ENCODE peak calls at places on chromosome 10, in four cellular contexts. T is esophagus squamous epithelium, M is cardiac muscle cell, S is fibroblast of villous mesenchyme. A is an unnamed sample.

GRCh38 chr10:67471022-67471421 is 225.0 kb downstream of the CTNNA3 start:
- DNase-seq in S (no peak), T (no peak), M (no peak), A (no peak)

GRCh38 chr10:97771055-97771811 is 566 bp downstream of the SFRP5 start:
- DNase-seq in T (no peak), S (peak; percentile 7), M (peak; percentile 64), A (no peak)

GRCh38 chr10:129546106-129546505 is 79.1 kb downstream of the MGMT start:
- DNase-seq in S (no peak), M (no peak), T (no peak), A (no peak)

GRCh38 chr10:84095821-84096497 is 43.4 kb upstream of the GHITM start:
- DNase-seq in M (no peak), T (no peak), S (no peak), A (peak; percentile 57)

GRCh38 chr10:69045441-69046300 is 42.2 kb upstream of the SRGN start:
- DNase-seq in S (peak; percentile 85), M (no peak), T (no peak), A (no peak)

GRCh38 chr10:9311702-9312499 is 1257.4 kb downstream of the GATA3 start:
- DNase-seq in S (no peak), T (no peak), M (no peak), A (no peak)

GRCh38 chr10:124449170-124450009 is 445 bp downstream of the NKX1-2 start:
- DNase-seq in M (no peak), T (no peak), S (no peak), A (no peak)

GRCh38 chr10:97494151-97494550 is 4.1 kb downstream of the MMS19 start:
- DNase-seq in M (no peak), S (peak; percentile 13), T (no peak), A (no peak)

GRCh38 chr10:129491123-129491734 is 24.2 kb downstream of the MGMT start:
- DNase-seq in M (peak; percentile 15), T (no peak), S (peak; percentile 12), A (no peak)

GRCh38 chr10:9222917-9223316 is 1168.4 kb downstream of the GATA3 start:
- DNase-seq in M (no peak), T (no peak), S (no peak), A (no peak)

GRCh38 chr10:14918964-14919363 is 34.9 kb downstream of the DCLRE1C start:
- DNase-seq in T (no peak), M (no peak), S (no peak), A (no peak)

GRCh38 chr10:77274046-77274795 is 363.4 kb downstream of the KCNMA1 start:
- DNase-seq in S (peak; percentile 89), T (no peak), M (no peak), A (no peak)

GRCh38 chr10:13659887-13660544 is 73.3 kb downstream of the PRPF18 start:
- DNase-seq in T (no peak), M (peak; percentile 44), S (peak; percentile 63), A (no peak)

GRCh38 chr10:110067960-110068770 is 60.4 kb downstream of the ADD3 start:
- DNase-seq in M (no peak), S (peak; percentile 23), T (no peak), A (no peak)

GRCh38 chr10:124743188-124744046 is 761 bp downstream of the FAM53B start:
- DNase-seq in M (peak; percentile 41), S (peak; percentile 43), T (no peak), A (peak; percentile 92)

GRCh38 chr10:1194161-1194560 is 138.0 kb downstream of the WDR37 start:
- DNase-seq in T (no peak), M (no peak), S (no peak), A (no peak)

GRCh38 chr10:89419548-89419947 is 5.2 kb downstream of the IFIT5 start:
- DNase-seq in M (no peak), T (no peak), S (peak; percentile 50), A (no peak)

GRCh38 chr10:131792011-131792651 is 108.7 kb upstream of the PPP2R2D start:
- DNase-seq in T (no peak), S (no peak), M (no peak), A (no peak)

GRCh38 chr10:106278385-106278784 is 886.1 kb downstream of the SORCS1 start:
- DNase-seq in T (no peak), M (peak; percentile 10), S (no peak), A (no peak)
- TF ChIP-seq CTCF in T (no peak), M (no peak), S (peak; percentile 8), A (no peak)

DNA sequence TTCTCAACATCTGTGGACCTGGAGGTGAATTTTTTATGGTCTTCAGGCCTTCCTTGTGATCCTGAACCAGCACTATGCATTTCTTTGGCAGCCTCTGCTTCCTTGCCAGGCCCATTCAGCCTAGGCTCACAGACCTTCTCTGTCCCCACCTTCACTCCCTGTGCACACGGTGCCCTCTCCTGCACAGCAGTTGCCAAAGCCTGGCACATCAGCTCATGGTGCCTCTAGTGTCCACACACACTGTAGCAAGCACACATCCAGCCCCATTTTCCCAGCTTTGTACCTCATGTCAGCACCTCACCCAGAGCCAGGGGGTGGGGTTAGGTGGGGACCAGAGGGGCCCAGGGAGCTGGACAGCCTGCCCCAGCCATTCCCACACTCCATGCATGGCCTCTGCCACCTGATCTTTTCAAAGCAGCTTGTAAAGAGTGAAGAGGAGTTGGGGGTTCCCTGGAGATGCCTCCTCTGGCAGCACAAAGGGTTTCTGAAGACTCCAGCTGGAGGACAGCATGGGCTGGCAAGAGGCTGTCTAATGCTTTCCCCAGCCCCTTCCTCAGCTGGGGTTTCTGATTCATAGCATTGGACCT is 57.9 kb upstream of the TMEM72 start:
- DNase-seq in T (no peak), M (no peak), S (peak; percentile 12), A (no peak)
- TF ChIP-seq CTCF in T (no peak), M (peak; percentile 51), S (peak; percentile 30), A (no peak)

GRCh38 chr10:17563452-17563851 is 53.7 kb downstream of the HACD1 start:
- DNase-seq in T (no peak), S (no peak), M (no peak), A (no peak)
- TF ChIP-seq CTCF in T (no peak), S (no peak), M (no peak), A (no peak)

DNA sequence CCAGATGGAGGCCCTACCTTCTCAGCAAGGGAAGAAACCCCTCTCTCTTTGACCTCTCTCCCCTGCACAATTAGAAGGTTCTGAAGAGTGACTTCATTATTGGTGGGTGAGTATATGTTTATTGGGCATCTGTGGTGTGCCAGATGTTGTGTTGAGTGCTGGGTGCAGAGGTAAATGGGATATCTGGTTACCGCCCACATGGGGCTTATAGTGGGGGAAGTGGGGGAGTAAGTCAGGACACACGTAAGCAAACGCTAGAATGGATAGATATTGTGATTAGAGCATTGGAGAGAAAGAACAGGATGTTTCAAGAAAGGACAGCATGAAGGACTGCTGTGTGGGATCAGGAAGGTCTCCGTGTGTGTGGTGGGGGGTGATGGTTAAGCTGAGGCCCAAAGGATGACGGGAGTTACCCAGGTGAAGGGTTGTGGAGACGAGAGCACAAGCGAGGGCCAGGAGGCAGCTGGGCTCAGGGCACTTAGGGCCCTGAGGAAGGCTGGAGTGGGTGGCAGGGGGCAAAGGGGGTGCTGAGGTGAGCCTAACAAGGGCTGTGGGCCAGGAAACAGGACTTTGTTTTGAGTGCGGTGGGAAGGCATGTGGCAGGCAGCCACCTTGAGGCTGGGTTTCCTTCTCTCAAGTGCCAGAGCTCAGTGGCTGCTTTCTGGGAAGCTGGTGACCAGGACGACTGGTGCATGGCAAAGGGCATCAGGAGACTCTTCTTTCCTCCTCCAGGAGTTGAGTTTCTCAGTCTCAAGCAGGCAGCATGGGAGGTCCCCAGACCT is 299.9 kb downstream of the RPS24 start:
- DNase-seq in S (no peak), T (no peak), M (no peak), A (peak; percentile 64)
- TF ChIP-seq CTCF in S (no peak), T (no peak), M (no peak), A (no peak)

DNA sequence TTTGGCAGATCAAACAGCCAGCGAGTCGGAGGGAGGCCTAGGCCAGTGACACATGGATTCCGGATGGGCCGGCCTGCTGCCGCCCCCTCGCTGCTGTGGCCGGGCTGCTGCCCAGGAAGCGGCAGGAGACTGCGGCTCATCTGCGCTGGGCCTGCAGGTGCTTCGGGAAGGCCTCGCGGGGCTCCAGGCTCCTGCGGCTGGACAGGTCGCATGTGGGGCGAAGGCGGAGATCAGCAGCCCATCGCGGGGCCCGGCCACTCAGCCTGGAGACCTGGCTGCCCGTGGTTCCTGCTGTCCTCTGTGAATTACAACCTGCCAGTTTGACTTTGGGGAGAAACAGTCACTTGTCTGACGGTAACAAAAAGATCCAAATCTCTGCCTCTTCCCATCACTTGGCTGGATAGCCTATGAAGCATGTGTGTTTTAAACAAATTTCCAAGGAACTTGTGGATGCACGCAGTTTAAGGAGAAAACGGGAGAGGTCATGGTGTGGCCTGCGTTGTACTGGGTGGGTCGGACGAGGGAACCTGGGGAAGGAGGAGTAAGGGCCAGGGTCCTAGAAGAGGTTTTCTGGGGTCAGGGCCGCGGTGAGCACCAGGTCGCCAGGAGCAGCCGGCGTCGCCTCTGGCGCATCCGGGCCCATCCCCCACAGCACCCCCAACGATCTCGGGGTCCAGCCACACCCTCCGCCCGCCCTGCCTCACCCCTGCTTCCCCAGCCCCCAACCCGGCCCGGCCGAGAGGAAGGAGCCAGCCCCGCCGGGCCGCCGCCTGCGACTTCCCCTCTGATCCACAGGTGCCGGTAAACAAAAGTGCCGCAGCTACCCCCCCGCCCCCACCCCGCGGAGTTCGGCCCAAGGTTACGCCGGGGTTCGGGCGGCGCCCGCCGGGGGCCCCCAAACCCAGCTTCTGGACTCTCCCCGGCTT is 1.6 kb downstream of the SPOCK2 start:
- DNase-seq in S (no peak), T (no peak), M (peak; percentile 43), A (no peak)
- TF ChIP-seq CTCF in S (no peak), T (no peak), M (no peak), A (no peak)

GRCh38 chr10:32180354-32181280 is 124.4 kb upstream of the KIF5B start:
- DNase-seq in T (no peak), S (no peak), M (no peak), A (no peak)

GRCh38 chr10:32187686-32188085 is 131.5 kb upstream of the KIF5B start:
- DNase-seq in S (no peak), M (no peak), T (no peak), A (no peak)

GRCh38 chr10:32179836-32180235 is 123.6 kb upstream of the KIF5B start:
- DNase-seq in T (no peak), M (no peak), S (no peak), A (no peak)

GRCh38 chr10:32182476-32182875 is 126.3 kb upstream of the KIF5B start:
- DNase-seq in S (no peak), T (no peak), M (no peak), A (no peak)
- TF ChIP-seq CTCF in S (no peak), T (no peak), M (no peak), A (no peak)

GRCh38 chr10:104288355-104288754 is 19.4 kb downstream of the GSTO2 start:
- DNase-seq in M (no peak), S (no peak), T (no peak), A (no peak)
- TF ChIP-seq CTCF in M (no peak), S (no peak), T (no peak), A (no peak)

DNA sequence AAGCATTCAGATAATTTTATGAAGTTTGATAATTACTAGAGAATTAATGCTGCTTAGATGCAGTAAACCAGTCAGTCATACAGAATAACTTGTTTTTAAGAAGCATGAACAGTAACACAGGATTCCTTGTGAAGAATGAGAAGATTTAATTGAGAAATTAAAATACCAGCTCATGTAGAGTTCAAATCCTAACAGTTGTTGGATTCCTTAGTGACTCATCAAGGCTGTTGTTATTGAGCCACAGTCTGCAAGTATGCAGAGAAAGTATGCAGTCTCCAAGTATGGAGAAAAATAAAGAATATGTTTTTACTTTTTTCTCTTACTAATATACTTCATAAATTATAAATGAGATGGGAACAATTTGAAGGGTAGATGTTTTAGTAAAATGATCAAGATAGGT is 30.2 kb upstream of the CYP26C1 start:
- DNase-seq in S (peak; percentile 73), M (no peak), T (no peak), A (no peak)
- TF ChIP-seq CTCF in S (no peak), M (no peak), T (no peak), A (no peak)

A was measured in esophagus muscularis mucosa.